ENCODE peak calls at places on chromosomes 5 and 9, in five cellular contexts. M, A, F, X and H are unnamed samples.

GRCh38 chr5:76388791-76389512 is 14.1 kb upstream of the IQGAP2 start:
- DNase-seq in X (no peak), F (no peak), A (no peak), M (no peak), H (no peak)

GRCh38 chr5:134149571-134150303 is 27.0 kb downstream of the SKP1 start:
- DNase-seq in A (no peak), F (no peak), M (no peak), X (peak; percentile 8), H (no peak)

GRCh38 chr9:33128570-33128969 is 38.6 kb downstream of the B4GALT1 start:
- DNase-seq in M (no peak), F (no peak), X (no peak), A (no peak), H (no peak)

GRCh38 chr5:116135344-116135743 is 50.5 kb downstream of the COMMD10 start:
- DNase-seq in F (no peak), M (no peak), A (no peak), X (no peak), H (no peak)

GRCh38 chr9:38694676-38695075 is 25.3 kb downstream of the FAM240B start:
- DNase-seq in X (peak; percentile 69), M (no peak), F (no peak), A (peak; percentile 20), H (no peak)

GRCh38 chr5:41112486-41113455 is 41.6 kb upstream of the MROH2B start:
- DNase-seq in M (no peak), A (no peak), F (peak; percentile 32), X (no peak), H (no peak)

GRCh38 chr9:136671646-136672430 is 9.1 kb downstream of the EGFL7 start:
- DNase-seq in A (peak; percentile 17), X (peak; percentile 24), M (no peak), F (peak; percentile 66), H (no peak)

GRCh38 chr5:174425271-174425963 is 299.0 kb upstream of the MSX2 start:
- DNase-seq in X (no peak), A (no peak), F (no peak), M (no peak), H (no peak)